ENCODE peak calls at places on chromosomes 2 and 18, in eight cellular contexts. M is cardiac muscle cell, U is right lobe of liver, J is foreskin keratinocyte, F is A549, Q is kidney, X is GM12878, H is fibroblast of lung. K is an unnamed sample.

GRCh38 chr18:48714873-48715272 is 176.0 kb downstream of the CTIF start:
- DNase-seq in M (no peak), U (no peak), J (no peak), F (no peak), Q (no peak), X (no peak), H (no peak), K (no peak)

GRCh38 chr2:37770797-37771196 is 99.4 kb upstream of the CDC42EP3 start:
- DNase-seq in M (no peak), U (no peak), J (no peak), F (no peak), Q (no peak), X (no peak), H (peak; percentile 54), K (no peak)

GRCh38 chr18:723541-723940 is 11.1 kb upstream of the ENOSF1 start:
- DNase-seq in M (no peak), U (no peak), J (no peak), F (no peak), Q (no peak), X (no peak), H (peak; percentile 10), K (no peak)

GRCh38 chr2:172052000-172052983 is 33.0 kb upstream of the DLX1 start:
- DNase-seq in M (peak; percentile 51), U (no peak), J (no peak), F (no peak), Q (no peak), X (no peak), H (peak; percentile 17), K (no peak)

GRCh38 chr18:75830848-75831247 is 403.3 kb upstream of the SMIM21 start:
- DNase-seq in M (no peak), U (no peak), J (no peak), F (no peak), Q (no peak), X (no peak), H (no peak), K (no peak)

GRCh38 chr18:10736984-10737383 is 211.2 kb downstream of the NAPG start:
- DNase-seq in M (no peak), U (no peak), J (no peak), F (no peak), Q (no peak), X (no peak), H (no peak), K (no peak)

GRCh38 chr18:37532917-37533316 is 32.7 kb downstream of the CELF4 start:
- DNase-seq in M (no peak), U (peak; percentile 41), J (no peak), F (no peak), Q (no peak), X (no peak), H (no peak), K (no peak)

GRCh38 chr2:140698736-140699135 is 1432.1 kb downstream of the LRP1B start:
- DNase-seq in M (peak; percentile 54), U (no peak), J (no peak), F (no peak), Q (no peak), X (no peak), H (no peak), K (no peak)

GRCh38 chr2:178478102-178478441 is 328 bp downstream of the FKBP7 start:
- DNase-seq in M (peak; percentile 27), U (no peak), J (no peak), F (no peak), Q (no peak), X (no peak), H (no peak), K (no peak)

GRCh38 chr2:15601681-15602080 is 10.0 kb downstream of the DDX1 start:
- DNase-seq in M (no peak), U (no peak), J (no peak), F (no peak), Q (no peak), X (no peak), H (no peak), K (no peak)

DNA sequence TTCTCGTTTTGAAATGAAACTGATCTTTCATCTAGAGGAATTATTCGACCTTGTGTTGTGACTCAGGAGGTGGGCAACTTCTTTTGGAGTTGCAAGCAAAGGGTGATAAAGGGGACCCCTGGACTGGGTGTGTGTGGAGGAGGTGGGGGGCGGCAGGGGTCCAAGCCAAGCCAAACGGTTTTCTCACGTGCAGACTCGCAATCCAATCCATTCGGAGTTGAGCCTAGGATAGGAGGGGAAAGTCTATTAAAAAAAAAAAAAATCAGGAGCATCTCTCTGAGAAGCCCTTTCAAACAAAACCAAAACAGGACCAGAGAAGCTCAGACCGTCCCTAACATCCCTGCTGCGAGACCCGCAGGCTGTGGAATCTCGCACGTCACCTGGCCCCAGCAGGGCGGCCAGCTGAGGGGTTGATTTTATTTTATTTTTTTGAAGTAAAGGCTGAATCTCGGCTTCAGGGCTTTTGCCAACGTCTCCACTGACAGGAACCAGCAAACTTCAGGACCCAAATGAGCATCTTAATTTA is 3.8 kb upstream of the ZEB2 start:
- DNase-seq in M (no peak), U (no peak), J (no peak), F (peak; percentile 8), Q (peak; percentile 66), X (no peak), H (no peak), K (no peak)
- H3K27ac ChIP-seq in M (peak overlapping the region; percentile 52), U (peak overlapping the region; percentile 79), J (no peak overlapping the region), F (peak overlapping the region; percentile 42), Q (peak overlapping the region; percentile 71), X (no peak overlapping the region), H (peak overlapping the region; percentile 72), K (no peak overlapping the region)

GRCh38 chr2:207695293-207695692 is 16.1 kb upstream of the CCNYL1 start:
- DNase-seq in M (no peak), U (no peak), J (no peak), F (no peak), Q (no peak), X (no peak), H (no peak), K (no peak)
- H3K4me1 ChIP-seq in M (no peaks in the 10 kb centered on the region), U (no peaks in the 10 kb centered on the region), J (no peaks in the 10 kb centered on the region), F (peaks cover 20% of the 10 kb centered on the region), Q (no peaks in the 10 kb centered on the region), X (no peaks in the 10 kb centered on the region), H (no peaks in the 10 kb centered on the region), K (peaks cover 29% of the 10 kb centered on the region)

GRCh38 chr2:238139141-238139840 is 823 bp downstream of the KLHL30 start:
- DNase-seq in M (no peak), U (no peak), J (no peak), F (no peak), Q (no peak), X (no peak), H (no peak), K (peak; percentile 64)
- TF ChIP-seq CTCF in M (peak; percentile 64), U (peak; percentile 34), J (peak; percentile 64), F (peak; percentile 43), Q (no peak), X (peak; percentile 81), H (peak; percentile 14), K (peak; percentile 47)

DNA sequence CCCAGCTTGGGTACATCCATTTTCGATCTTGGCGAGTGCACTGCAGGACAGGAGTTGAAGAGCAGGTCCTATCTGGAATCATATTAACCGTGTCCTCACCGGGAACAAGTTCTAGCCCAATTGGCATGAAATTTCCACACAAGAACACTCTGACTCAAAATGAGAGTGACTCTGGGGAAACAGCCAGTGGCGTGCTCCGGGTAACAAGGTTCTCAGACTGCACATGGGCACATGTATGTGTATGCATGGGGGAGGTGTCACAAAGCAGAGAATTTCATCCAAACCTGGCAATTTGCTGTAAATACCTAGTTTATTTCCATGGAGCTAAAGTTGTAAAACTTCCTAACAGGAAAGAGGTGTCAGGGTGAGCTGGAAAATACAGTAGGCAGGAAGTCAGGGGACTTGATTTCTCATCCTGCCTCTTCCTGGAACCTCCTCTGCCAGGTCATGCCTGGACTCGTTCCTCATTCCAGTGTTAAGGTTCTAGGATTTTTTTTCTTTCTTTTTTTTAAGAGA is 1.7 kb downstream of the TUBB6 start:
- DNase-seq in M (no peak), U (no peak), J (peak; percentile 72), F (no peak), Q (no peak), X (no peak), H (no peak), K (no peak)
- H3K27ac ChIP-seq in M (no peak overlapping the region), U (no peak overlapping the region), J (peak overlapping the region; percentile 97), F (peak overlapping the region; percentile 82), Q (peak overlapping the region; percentile 22), X (peak overlapping the region; percentile 64), H (peak overlapping the region; percentile 94), K (no peak overlapping the region)

GRCh38 chr2:241109210-241110088 is 7.4 kb upstream of the MTERF4 start:
- DNase-seq in M (no peak), U (peak; percentile 49), J (no peak), F (no peak), Q (no peak), X (no peak), H (no peak), K (no peak)
- H3K4me1 ChIP-seq in M (peaks cover 6% of the 10 kb centered on the region), U (no peaks in the 10 kb centered on the region), J (no peaks in the 10 kb centered on the region), F (no peaks in the 10 kb centered on the region), Q (no peaks in the 10 kb centered on the region), X (peaks cover 33% of the 10 kb centered on the region), H (no peaks in the 10 kb centered on the region), K (no peaks in the 10 kb centered on the region)

K was measured in PC-9.